ENCODE peak calls at places on chromosomes 2 and 18, in four cellular contexts. One of them, this sample, is unnamed.

GRCh38 chr2:224260605-224261004 is 141.3 kb downstream of the FAM124B start:
- DNase-seq in IMR-90: no peak
- DNase-seq in neuronal stem cell: no peak
- DNase-seq in H1: no peak
- DNase-seq in this sample: no peak

GRCh38 chr18:48951448-48952286 is 902 bp upstream of the SMAD7 start:
- DNase-seq in H1: no peak
- DNase-seq in neuronal stem cell: peak; percentile 84
- DNase-seq in IMR-90: peak; percentile 86
- DNase-seq in this sample: peak; percentile 90

GRCh38 chr18:55768255-55768654 is 180.3 kb upstream of the TCF4 start:
- DNase-seq in H1: no peak
- DNase-seq in neuronal stem cell: no peak
- DNase-seq in IMR-90: peak; percentile 36
- DNase-seq in this sample: peak; percentile 77

GRCh38 chr2:9961014-9961413 is 9.5 kb downstream of the GRHL1 start:
- DNase-seq in H1: no peak
- DNase-seq in neuronal stem cell: no peak
- DNase-seq in IMR-90: no peak
- DNase-seq in this sample: no peak

GRCh38 chr2:170973492-170974303 is 44.6 kb downstream of the GORASP2 start:
- DNase-seq in IMR-90: peak; percentile 66
- DNase-seq in neuronal stem cell: peak; percentile 79
- DNase-seq in H1: peak; percentile 27
- DNase-seq in this sample: peak; percentile 77

GRCh38 chr2:15668611-15669305 is 77.1 kb downstream of the DDX1 start:
- DNase-seq in H1: no peak
- DNase-seq in neuronal stem cell: no peak
- DNase-seq in IMR-90: peak; percentile 33
- DNase-seq in this sample: no peak

GRCh38 chr2:219542931-219543595 is 546 bp downstream of the CHPF start:
- DNase-seq in IMR-90: peak; percentile 16
- DNase-seq in H1: no peak
- DNase-seq in neuronal stem cell: no peak
- DNase-seq in this sample: no peak

GRCh38 chr2:188380280-188380679 is 88.6 kb downstream of the GULP1 start:
- DNase-seq in IMR-90: no peak
- DNase-seq in neuronal stem cell: no peak
- DNase-seq in H1: no peak
- DNase-seq in this sample: no peak

GRCh38 chr2:19508-19907 is 26.8 kb downstream of the FAM110C start:
- DNase-seq in IMR-90: no peak
- DNase-seq in H1: no peak
- DNase-seq in neuronal stem cell: no peak
- DNase-seq in this sample: no peak

GRCh38 chr2:148969585-148970180 is 68.8 kb upstream of the LYPD6B start:
- DNase-seq in neuronal stem cell: no peak
- DNase-seq in H1: no peak
- DNase-seq in IMR-90: no peak
- DNase-seq in this sample: no peak

GRCh38 chr2:225464346-225465025 is 65.0 kb downstream of the NYAP2 start:
- DNase-seq in neuronal stem cell: no peak
- DNase-seq in IMR-90: no peak
- DNase-seq in H1: no peak
- DNase-seq in this sample: no peak

GRCh38 chr2:62340981-62341624 is 145.2 kb downstream of the B3GNT2 start:
- DNase-seq in IMR-90: no peak
- DNase-seq in neuronal stem cell: no peak
- DNase-seq in H1: no peak
- DNase-seq in this sample: no peak

GRCh38 chr2:32772623-32773221 is 144.9 kb downstream of the TTC27 start:
- DNase-seq in H1: peak; percentile 5
- DNase-seq in neuronal stem cell: peak; percentile 56
- DNase-seq in IMR-90: peak; percentile 76
- DNase-seq in this sample: peak; percentile 32

GRCh38 chr2:197435598-197436435 is 989 bp upstream of the SF3B1 start:
- DNase-seq in H1: no peak
- DNase-seq in neuronal stem cell: no peak
- DNase-seq in IMR-90: no peak
- DNase-seq in this sample: no peak

GRCh38 chr2:205188516-205189138 is 493.7 kb upstream of the NRP2 start:
- DNase-seq in H1: no peak
- DNase-seq in IMR-90: peak; percentile 82
- DNase-seq in neuronal stem cell: peak; percentile 12
- DNase-seq in this sample: peak; percentile 55

GRCh38 chr2:65514555-65515195 is 82.3 kb upstream of the SPRED2 start:
- DNase-seq in neuronal stem cell: no peak
- DNase-seq in IMR-90: peak; percentile 22
- DNase-seq in H1: no peak
- DNase-seq in this sample: no peak

DNA sequence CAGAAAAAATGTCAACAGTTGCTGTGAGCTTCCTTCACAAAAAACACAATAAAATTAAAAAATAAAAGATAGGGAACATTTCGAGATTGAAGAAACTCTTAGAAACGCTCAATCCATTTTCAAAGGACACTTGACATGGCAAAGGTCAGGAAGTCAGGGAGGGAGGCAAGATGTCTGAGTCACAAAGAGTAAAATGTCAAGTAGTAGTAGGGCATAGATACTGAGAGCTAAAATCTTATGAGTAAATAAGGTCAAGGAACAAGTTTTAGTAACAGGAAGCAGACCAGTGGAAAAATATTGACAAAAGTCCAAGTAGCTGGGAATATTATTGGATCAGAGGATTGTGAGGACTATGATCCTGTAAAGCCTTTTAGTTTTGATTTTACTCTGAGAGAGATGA is 495.6 kb downstream of the TMX3 start:
- DNase-seq in H1: no peak
- DNase-seq in neuronal stem cell: no peak
- DNase-seq in IMR-90: no peak
- DNase-seq in this sample: no peak
- H3K14ac ChIP-seq in H1: no peak overlapping the region
- H3K14ac ChIP-seq in neuronal stem cell: no peak overlapping the region
- H3K14ac ChIP-seq in IMR-90: no peak overlapping the region
- H3K14ac ChIP-seq in this sample: no peak overlapping the region

GRCh38 chr2:85999131-85999831 is 106.4 kb downstream of the POLR1A start:
- DNase-seq in neuronal stem cell: no peak
- DNase-seq in IMR-90: peak; percentile 49
- DNase-seq in H1: no peak
- DNase-seq in this sample: peak; percentile 20

GRCh38 chr2:85996591-85996990 is 107.8 kb upstream of the ST3GAL5 start:
- DNase-seq in H1: no peak
- DNase-seq in IMR-90: no peak
- DNase-seq in neuronal stem cell: peak; percentile 31
- DNase-seq in this sample: peak; percentile 14

GRCh38 chr2:86000131-86000937 is 105.4 kb downstream of the POLR1A start:
- DNase-seq in neuronal stem cell: no peak
- DNase-seq in IMR-90: no peak
- DNase-seq in H1: no peak
- DNase-seq in this sample: peak; percentile 8

GRCh38 chr2:85997016-85997970 is 108.4 kb downstream of the POLR1A start:
- DNase-seq in neuronal stem cell: no peak
- DNase-seq in H1: no peak
- DNase-seq in IMR-90: peak; percentile 16
- DNase-seq in this sample: peak; percentile 14

DNA sequence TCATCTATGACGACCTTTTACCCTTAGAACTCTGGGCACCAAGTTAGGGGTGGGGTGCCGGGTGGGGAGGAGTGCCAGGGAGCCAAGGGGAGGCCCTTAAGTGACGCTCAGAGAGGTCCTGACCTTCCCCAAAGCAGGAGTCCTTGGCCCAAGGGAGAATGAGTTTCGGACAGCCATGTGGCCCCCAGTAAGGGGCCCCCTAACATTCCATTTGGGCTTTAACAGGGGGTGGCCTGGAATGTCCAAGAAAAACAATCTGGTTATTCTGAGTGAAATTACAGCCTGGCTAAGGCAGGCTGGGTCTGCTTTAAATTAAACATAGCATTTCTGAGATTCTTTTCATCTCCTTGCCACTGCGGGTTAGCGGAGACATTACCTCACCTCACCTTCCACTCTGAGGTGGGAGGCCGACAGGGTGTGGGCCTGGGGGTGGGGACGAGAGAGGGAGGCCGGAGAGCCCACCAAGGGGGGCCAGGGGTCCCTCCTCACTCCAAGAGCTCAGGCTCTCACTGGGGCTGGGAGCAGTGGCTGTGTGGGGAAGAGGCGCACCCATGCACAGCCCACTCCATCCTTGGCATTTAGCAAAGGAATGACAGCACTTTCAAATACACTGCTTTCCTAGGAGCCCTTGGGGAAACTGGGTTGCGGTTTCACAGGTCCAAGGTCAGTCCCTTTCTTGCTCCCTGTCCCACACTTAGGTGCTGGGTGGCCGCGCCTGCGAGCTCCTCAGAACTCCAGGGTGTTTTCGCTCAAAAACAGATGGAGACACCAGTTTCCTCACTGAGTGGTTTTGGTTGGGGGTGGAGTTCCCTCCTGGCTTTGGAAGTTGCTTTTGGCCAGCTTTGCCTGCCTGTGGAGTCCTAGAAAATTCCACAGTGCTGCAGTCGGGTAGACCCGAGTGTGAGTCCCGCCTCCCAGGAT is 107.4 kb downstream of the POLR1A start:
- DNase-seq in H1: no peak
- DNase-seq in IMR-90: peak; percentile 56
- DNase-seq in neuronal stem cell: no peak
- DNase-seq in this sample: peak; percentile 27
- H3K14ac ChIP-seq in H1: no peak overlapping the region
- H3K14ac ChIP-seq in IMR-90: peak overlapping the region; percentile 95
- H3K14ac ChIP-seq in neuronal stem cell: no peak overlapping the region
- H3K14ac ChIP-seq in this sample: no peak overlapping the region

GRCh38 chr18:7116832-7117389 is 686 bp downstream of the LAMA1 start:
- DNase-seq in IMR-90: no peak
- DNase-seq in H1: no peak
- DNase-seq in neuronal stem cell: peak; percentile 56
- DNase-seq in this sample: peak; percentile 37
- H3K14ac ChIP-seq in IMR-90: no peak overlapping the region
- H3K14ac ChIP-seq in H1: no peak overlapping the region
- H3K14ac ChIP-seq in neuronal stem cell: peak overlapping the region; percentile 95
- H3K14ac ChIP-seq in this sample: peak overlapping the region; percentile 90

GRCh38 chr18:58848685-58849084 is 16.0 kb upstream of the ZNF532 start:
- DNase-seq in H1: no peak
- DNase-seq in neuronal stem cell: no peak
- DNase-seq in IMR-90: peak; percentile 53
- DNase-seq in this sample: peak; percentile 75
- H3K14ac ChIP-seq in H1: no peak overlapping the region
- H3K14ac ChIP-seq in neuronal stem cell: no peak overlapping the region
- H3K14ac ChIP-seq in IMR-90: no peak overlapping the region
- H3K14ac ChIP-seq in this sample: peak overlapping the region; percentile 39

GRCh38 chr2:46096272-46096671 is 200.9 kb upstream of the EPAS1 start:
- DNase-seq in IMR-90: peak; percentile 41
- DNase-seq in neuronal stem cell: no peak
- DNase-seq in H1: no peak
- DNase-seq in this sample: no peak
- H3K14ac ChIP-seq in IMR-90: peak overlapping the region; percentile 28
- H3K14ac ChIP-seq in neuronal stem cell: no peak overlapping the region
- H3K14ac ChIP-seq in H1: no peak overlapping the region
- H3K14ac ChIP-seq in this sample: no peak overlapping the region

DNA sequence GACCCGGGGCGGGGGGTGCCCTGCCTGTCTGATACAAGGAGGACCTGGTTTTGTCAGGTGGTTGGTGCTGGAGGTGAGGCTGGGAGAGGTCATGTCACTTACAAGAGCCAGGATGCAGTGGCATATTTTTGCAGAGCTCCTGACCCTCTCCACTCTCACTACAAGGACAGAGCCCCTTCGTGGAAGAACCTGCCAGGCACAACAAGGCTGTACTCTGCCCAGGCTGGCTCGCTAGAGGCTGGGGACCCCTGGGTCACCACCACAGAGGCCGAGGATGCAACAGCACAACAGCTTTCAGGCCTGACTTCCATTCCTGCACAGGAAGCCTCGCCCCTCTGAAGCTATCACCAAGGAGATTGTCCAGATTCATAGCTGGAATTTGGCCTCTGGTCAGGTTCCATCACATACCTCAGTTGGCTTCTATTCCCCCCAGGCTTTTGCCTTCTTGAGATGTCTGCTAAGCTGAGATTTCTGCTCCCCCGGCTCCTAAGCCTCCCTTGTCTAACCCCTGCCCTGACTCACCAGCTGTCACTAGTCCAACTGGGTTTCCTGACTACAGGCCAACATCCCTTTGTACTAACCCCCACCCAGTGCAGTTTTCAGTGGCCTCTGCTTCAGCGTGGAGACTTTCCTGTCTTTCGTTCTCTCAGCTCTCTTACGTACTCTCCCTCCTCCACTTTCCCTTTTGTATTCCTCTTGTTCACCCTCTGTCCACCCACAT is 132.5 kb upstream of the EPAS1 start:
- DNase-seq in IMR-90: peak; percentile 96
- DNase-seq in neuronal stem cell: no peak
- DNase-seq in H1: no peak
- DNase-seq in this sample: no peak
- H3K14ac ChIP-seq in IMR-90: peak overlapping the region; percentile 51
- H3K14ac ChIP-seq in neuronal stem cell: no peak overlapping the region
- H3K14ac ChIP-seq in H1: no peak overlapping the region
- H3K14ac ChIP-seq in this sample: no peak overlapping the region